ENCODE peak calls at places on chromosomes 7 and 10, in seven cellular contexts. F is activated CD4-positive, alpha-beta T cell treated with anti-CD3 and anti-CD28 coated beads, Interleukin-2, amount 50 U/mL, for 24 hours; T is EL; N is testis; R is T-helper 1 cell; S is CD4-positive, alpha-beta T cell; B is NCI-H146. W is an unnamed sample.

GRCh38 chr7:109246330-109247077 is 676.8 kb downstream of the DNAJB9 start:
- DNase-seq in F (no peak), T (peak), N (peak), R (no peak), S (no peak), B (no peak), W (no peak)

GRCh38 chr10:3036155-3036554 is 31.2 kb upstream of the PFKP start:
- DNase-seq in F (no peak), T (no peak), N (no peak), R (no peak), S (no peak), B (no peak), W (no peak)

GRCh38 chr7:139675127-139676110 is 102.4 kb downstream of the HIPK2 start:
- DNase-seq in F (no peak), T (no peak), N (no peak), R (no peak), S (no peak), B (no peak), W (no peak)

GRCh38 chr7:6271091-6271658 is 1.2 kb downstream of the CYTH3 start:
- DNase-seq in F (peak), T (peak), N (peak), R (peak), S (peak), B (peak), W (peak)

GRCh38 chr10:1572519-1573333 is 164.6 kb downstream of the ADARB2 start:
- DNase-seq in F (no peak), T (no peak), N (no peak), R (no peak), S (no peak), B (peak), W (no peak)

GRCh38 chr7:47771301-47771989 is 176.8 kb downstream of the PKD1L1 start:
- DNase-seq in F (no peak), T (peak), N (no peak), R (no peak), S (no peak), B (peak), W (no peak)

GRCh38 chr10:80459047-80459865 is 5.1 kb downstream of the TSPAN14 start:
- DNase-seq in F (peak), T (peak), N (peak), R (peak), S (peak), B (no peak), W (peak)

GRCh38 chr7:97027427-97028234 is 3.0 kb upstream of the DLX5 start:
- DNase-seq in F (peak), T (peak), N (peak), R (peak), S (peak), B (peak), W (peak)

GRCh38 chr7:47143344-47143743 is 438.6 kb downstream of the TNS3 start:
- DNase-seq in F (no peak), T (peak), N (no peak), R (no peak), S (no peak), B (no peak), W (no peak)

GRCh38 chr10:114623155-114623554 is 34.9 kb downstream of the ABLIM1 start:
- DNase-seq in F (no peak), T (no peak), N (no peak), R (no peak), S (no peak), B (no peak), W (no peak)

GRCh38 chr7:46449743-46450142 is 528.7 kb upstream of the IGFBP3 start:
- DNase-seq in F (no peak), T (no peak), N (no peak), R (no peak), S (no peak), B (no peak), W (no peak)

GRCh38 chr7:41189866-41190265 is 513.0 kb downstream of the INHBA start:
- DNase-seq in F (no peak), T (peak), N (no peak), R (no peak), S (no peak), B (no peak), W (no peak)

GRCh38 chr7:30412810-30413504 is 65.6 kb downstream of the NOD1 start:
- DNase-seq in F (peak), T (peak), N (peak), R (no peak), S (no peak), B (peak), W (no peak)

GRCh38 chr10:122703483-122704448 is 4.1 kb upstream of the C10orf120 start:
- DNase-seq in F (peak), T (peak), N (peak), R (peak), S (peak), B (peak), W (peak)

GRCh38 chr10:1095498-1095897 is 39.3 kb downstream of the WDR37 start:
- DNase-seq in F (no peak), T (no peak), N (no peak), R (no peak), S (no peak), B (no peak), W (no peak)

GRCh38 chr7:107638594-107638993 is 22.0 kb upstream of the SLC26A4 start:
- DNase-seq in F (no peak), T (no peak), N (no peak), R (no peak), S (no peak), B (no peak), W (no peak)

GRCh38 chr10:26612151-26612915 is 85.2 kb upstream of the PDSS1 start:
- DNase-seq in F (no peak), T (no peak), N (no peak), R (no peak), S (no peak), B (no peak), W (no peak)